ENCODE peak calls at places on chromosomes 7 and 10, in nine cellular contexts. M, L, E, R, U, T, K, B and C are unnamed samples. For H3K4me1, the result is how much of the 10 kb centered on the place peaks cover.

GRCh38 chr10:95755511-95756004 is 405 bp upstream of the ENTPD1 start:
- DNase-seq in U (no peak), T (peak), L (peak), R (no peak), E (no peak), K (no peak), M (no peak), B (no peak), C (peak)

GRCh38 chr7:103685646-103686418 is 239.8 kb upstream of the SLC26A5 start:
- DNase-seq in T (no peak), L (no peak), M (no peak), B (no peak), E (no peak), R (no peak), U (no peak), K (no peak), C (no peak)

GRCh38 chr10:94314913-94315545 is 47.7 kb downstream of the NOC3L start:
- DNase-seq in T (peak), U (peak), L (no peak), M (peak), K (peak), E (no peak), R (no peak), B (no peak), C (no peak)

GRCh38 chr10:96831200-96831866 is 765 bp upstream of the LCOR start:
- DNase-seq in R (no peak), T (no peak), K (no peak), E (no peak), U (no peak), M (no peak), L (no peak), B (no peak), C (no peak)

GRCh38 chr10:102633282-102633681 is 11.0 kb upstream of the TRIM8 start:
- DNase-seq in K (no peak), B (no peak), E (peak), T (no peak), L (no peak), M (peak), U (no peak), R (peak), C (no peak)

GRCh38 chr7:158431941-158432347 is 155.7 kb downstream of the PTPRN2 start:
- DNase-seq in E (peak), K (peak), L (no peak), R (peak), M (peak), U (no peak), T (no peak), B (no peak), C (peak)

GRCh38 chr10:6649903-6650302 is 69.8 kb upstream of the PRKCQ start:
- DNase-seq in R (no peak), L (no peak), U (no peak), B (no peak), T (no peak), E (no peak), M (no peak), K (no peak), C (no peak)

GRCh38 chr7:51128545-51129466 is 187.8 kb downstream of the COBL start:
- DNase-seq in E (no peak), L (no peak), R (no peak), B (no peak), K (no peak), U (no peak), T (no peak), M (no peak), C (no peak)

GRCh38 chr7:85685901-85686300 is 499.0 kb upstream of the SEMA3D start:
- DNase-seq in B (no peak), T (no peak), E (no peak), K (no peak), L (no peak), R (no peak), M (no peak), U (no peak), C (no peak)

GRCh38 chr10:49352323-49352722 is 43.6 kb downstream of the DRGX start:
- DNase-seq in B (no peak), T (no peak), M (no peak), K (no peak), U (no peak), L (no peak), R (no peak), E (no peak), C (no peak)

GRCh38 chr10:88089498-88089897 is 226.1 kb downstream of the PTEN start:
- DNase-seq in R (no peak), B (no peak), E (no peak), M (no peak), T (no peak), K (no peak), L (no peak), U (no peak), C (peak)

GRCh38 chr10:71694567-71694968 is 25.0 kb downstream of the C10orf105 start:
- DNase-seq in T (no peak), K (no peak), L (peak), U (no peak), B (peak), M (no peak), E (no peak), R (no peak), C (peak)

GRCh38 chr10:65941098-65941655 is 984.7 kb upstream of the LRRTM3 start:
- DNase-seq in L (no peak), B (no peak), K (no peak), R (no peak), E (no peak), M (no peak), U (no peak), T (no peak), C (no peak)

GRCh38 chr7:9945882-9946281 is 1027.8 kb upstream of the PHF14 start:
- DNase-seq in L (no peak), K (no peak), M (no peak), E (no peak), T (no peak), U (no peak), B (no peak), R (no peak), C (no peak)

GRCh38 chr7:122709930-122710646 is 7.4 kb upstream of the RNF148 start:
- DNase-seq in E (no peak), U (no peak), B (no peak), L (no peak), K (no peak), T (no peak), M (no peak), R (no peak), C (no peak)

GRCh38 chr7:26429168-26429567 is 137.5 kb downstream of the SNX10 start:
- DNase-seq in K (no peak), R (no peak), U (no peak), M (no peak), T (no peak), B (no peak), L (no peak), E (no peak), C (no peak)

GRCh38 chr7:28745351-28745750 is 212.8 kb downstream of the TRIL start:
- DNase-seq in R (no peak), L (no peak), K (no peak), T (no peak), E (no peak), B (no peak), U (no peak), M (no peak), C (no peak)

GRCh38 chr7:130420943-130421578 is 19.8 kb downstream of the CEP41 start:
- DNase-seq in M (peak), L (no peak), E (no peak), U (no peak), K (no peak), T (no peak), B (no peak), R (no peak), C (no peak)

GRCh38 chr10:26331376-26331775 is 106.8 kb upstream of the APBB1IP start:
- DNase-seq in K (no peak), L (no peak), T (no peak), M (no peak), B (no peak), E (no peak), U (no peak), R (no peak), C (no peak)

GRCh38 chr7:26891400-26892355 is 27.3 kb upstream of the SKAP2 start:
- DNase-seq in T (no peak), M (peak), R (no peak), U (no peak), L (no peak), E (no peak), K (no peak), B (no peak), C (no peak)

GRCh38 chr7:102834999-102835398 is 77.8 kb upstream of the LRRC17 start:
- DNase-seq in B (no peak), K (no peak), E (no peak), R (no peak), L (no peak), M (peak), U (no peak), T (no peak), C (no peak)

GRCh38 chr10:21843645-21844044 is 159.9 kb downstream of the DNAJC1 start:
- DNase-seq in M (no peak), R (no peak), T (no peak), B (no peak), L (no peak), U (no peak), E (no peak), K (no peak), C (no peak)

GRCh38 chr7:114986805-114987204 is 64.9 kb downstream of the MDFIC start:
- DNase-seq in M (peak), U (no peak), K (no peak), L (no peak), E (no peak), R (no peak), B (no peak), T (peak), C (no peak)

GRCh38 chr10:24893127-24893526 is 59.3 kb downstream of the PRTFDC1 start:
- DNase-seq in T (no peak), K (no peak), U (no peak), B (no peak), L (no peak), R (no peak), E (no peak), M (peak), C (no peak)

GRCh38 chr10:84194424-84195043 is at the start of gene CDHR1:
- DNase-seq in R (no peak), L (peak), B (peak), U (peak), K (peak), M (no peak), E (no peak), T (peak), C (peak)

GRCh38 chr7:22174574-22174953 is 182.4 kb downstream of the RAPGEF5 start:
- DNase-seq in E (no peak), U (no peak), L (no peak), R (no peak), T (no peak), M (no peak), B (no peak), K (no peak), C (no peak)

GRCh38 chr7:46955526-46955925 is 626.4 kb downstream of the TNS3 start:
- DNase-seq in R (no peak), U (no peak), M (no peak), L (no peak), B (no peak), E (no peak), T (no peak), K (no peak), C (no peak)

GRCh38 chr7:114931656-114932011 is 9.7 kb downstream of the MDFIC start:
- DNase-seq in K (no peak), B (no peak), U (no peak), R (no peak), E (no peak), L (peak), M (no peak), T (no peak), C (no peak)

GRCh38 chr7:42115795-42116194 is 121.2 kb downstream of the GLI3 start:
- DNase-seq in K (no peak), M (no peak), U (no peak), E (no peak), L (no peak), B (no peak), T (no peak), R (no peak), C (no peak)

GRCh38 chr10:74628136-74628535 is 198.3 kb upstream of the KAT6B start:
- DNase-seq in L (no peak), M (peak), B (no peak), E (no peak), R (no peak), T (no peak), U (no peak), K (no peak), C (no peak)

GRCh38 chr10:5963071-5963470 is 14.3 kb downstream of the IL15RA start:
- DNase-seq in B (no peak), R (peak), L (no peak), M (no peak), E (peak), U (no peak), T (no peak), K (no peak), C (no peak)

GRCh38 chr7:96224682-96225081 is 97.2 kb downstream of the SLC25A13 start:
- DNase-seq in L (no peak), T (peak), E (no peak), M (no peak), B (no peak), U (peak), K (peak), R (no peak), C (no peak)

GRCh38 chr10:35017608-35018007 is 72.5 kb downstream of the CUL2 start:
- DNase-seq in E (no peak), K (no peak), B (no peak), M (no peak), T (no peak), U (no peak), L (no peak), R (no peak), C (no peak)

GRCh38 chr7:157276731-157277562 is 59.9 kb upstream of the DNAJB6 start:
- DNase-seq in U (no peak), R (no peak), B (no peak), E (peak), L (no peak), T (no peak), M (peak), K (peak), C (no peak)

DNA sequence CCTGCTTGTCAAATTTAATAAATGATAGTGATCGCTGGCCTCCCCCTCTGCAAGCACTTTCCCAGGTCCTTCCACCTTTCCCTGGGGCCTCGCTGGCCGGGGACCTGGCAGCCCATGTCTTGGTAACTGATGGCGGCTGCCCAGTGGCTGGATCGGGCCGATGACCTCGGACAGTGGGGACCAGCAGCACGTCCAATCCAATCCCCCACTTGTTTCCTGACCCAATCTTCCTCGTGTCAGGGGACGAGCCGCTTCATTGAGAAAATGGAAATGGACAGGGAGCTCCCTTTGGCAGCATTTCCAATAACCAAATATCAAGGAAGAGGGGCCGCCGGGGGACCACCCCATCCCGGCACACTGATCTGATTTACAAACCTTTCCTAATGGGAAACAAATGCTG is 17.2 kb downstream of the EBF3 start:
- DNase-seq in L (no peak), M (no peak), R (no peak), K (no peak), E (peak), U (no peak), B (no peak), T (no peak), C (no peak)
- H3K4me1 ChIP-seq in L (under half), M (under half), R (under half), K (under half), E (under half), U (under half), B (under half), T (under half), C (under half)

GRCh38 chr7:43616977-43617376 is 34.1 kb downstream of the STK17A start:
- DNase-seq in T (no peak), M (no peak), R (no peak), E (no peak), L (no peak), K (no peak), U (no peak), B (no peak), C (no peak)

GRCh38 chr7:43618073-43618472 is 35.2 kb downstream of the STK17A start:
- DNase-seq in T (no peak), B (no peak), U (peak), L (no peak), R (no peak), M (no peak), K (no peak), E (no peak), C (no peak)

GRCh38 chr7:43612599-43613589 is 30.0 kb downstream of the STK17A start:
- DNase-seq in T (no peak), U (no peak), E (no peak), M (peak), R (no peak), L (no peak), B (no peak), K (no peak), C (no peak)

GRCh38 chr7:43612128-43612527 is 29.2 kb downstream of the STK17A start:
- DNase-seq in L (no peak), R (no peak), K (no peak), U (no peak), T (no peak), B (no peak), M (peak), E (no peak), C (no peak)

DNA sequence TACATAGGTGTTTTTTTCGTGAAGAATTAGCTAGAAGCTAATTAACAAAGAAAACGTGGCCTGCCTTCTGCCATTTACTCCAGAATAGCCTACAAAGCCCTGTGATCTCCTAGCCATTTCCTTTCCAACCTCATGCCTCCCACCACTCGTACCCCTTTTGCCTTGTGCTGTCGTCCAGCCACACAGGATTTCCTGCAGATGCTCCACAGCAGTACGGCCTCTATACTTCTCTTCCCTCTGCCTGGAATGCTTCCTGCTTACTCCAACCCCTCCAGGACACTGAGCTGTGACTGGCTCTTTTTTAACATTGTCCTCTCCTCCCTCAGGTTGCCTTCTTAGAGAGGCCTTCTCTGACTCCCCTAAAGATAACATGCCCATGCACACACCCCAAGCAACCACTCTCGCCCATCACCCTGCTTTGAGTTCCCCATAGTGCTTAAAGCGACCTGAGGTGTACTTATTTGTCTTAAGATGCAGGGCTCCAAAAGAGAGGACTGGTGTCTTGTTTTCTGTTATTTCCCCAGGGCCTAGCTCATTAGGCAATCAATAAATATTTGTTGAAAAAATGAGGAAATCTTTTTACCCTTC is 32.7 kb downstream of the STK17A start:
- DNase-seq in B (no peak), L (no peak), U (no peak), R (no peak), K (no peak), T (no peak), E (no peak), M (no peak), C (no peak)
- H3K4me1 ChIP-seq in B (half or more), L (under half), U (under half), R (under half), K (under half), T (under half), E (under half), M (under half), C (under half)

GRCh38 chr10:113041841-113042745 is 92.0 kb downstream of the TCF7L2 start:
- DNase-seq in E (no peak), L (no peak), K (no peak), R (no peak), M (no peak), T (no peak), U (no peak), B (no peak), C (no peak)
- H3K4me1 ChIP-seq in E (under half), L (under half), K (under half), R (under half), M (under half), T (under half), U (under half), B (under half), C (under half)

DNA sequence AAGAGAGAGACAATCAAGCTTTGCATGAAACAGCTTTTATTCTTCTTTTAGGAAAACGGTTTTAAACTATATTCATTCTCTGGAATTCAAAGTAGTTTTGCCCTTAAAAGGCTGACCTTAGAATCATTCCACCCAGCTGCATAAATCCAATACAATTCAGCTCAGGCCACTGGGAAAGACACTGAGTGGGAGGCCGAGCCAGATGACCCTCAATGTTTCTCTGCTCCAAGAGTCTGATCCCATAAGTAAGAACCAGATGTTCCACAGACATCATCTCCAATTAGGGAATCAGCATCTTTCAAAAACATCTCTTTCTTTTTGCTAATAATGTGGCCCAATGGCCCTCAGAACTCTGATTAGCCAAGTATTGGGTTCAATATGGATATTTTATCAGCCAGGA is 26.1 kb downstream of the CREB3L2 start:
- DNase-seq in T (no peak), M (peak), B (no peak), K (no peak), U (no peak), E (no peak), R (no peak), L (no peak), C (no peak)
- H3K4me1 ChIP-seq in T (under half), M (under half), B (under half), K (under half), U (under half), E (under half), R (under half), L (under half), C (half or more)

GRCh38 chr7:90736968-90737939 is 141.1 kb downstream of the CDK14 start:
- DNase-seq in R (no peak), K (no peak), M (no peak), U (no peak), L (peak), T (no peak), B (no peak), E (no peak), C (no peak)
- H3K4me1 ChIP-seq in R (under half), K (under half), M (under half), U (under half), L (under half), T (under half), B (under half), E (under half), C (under half)

DNA sequence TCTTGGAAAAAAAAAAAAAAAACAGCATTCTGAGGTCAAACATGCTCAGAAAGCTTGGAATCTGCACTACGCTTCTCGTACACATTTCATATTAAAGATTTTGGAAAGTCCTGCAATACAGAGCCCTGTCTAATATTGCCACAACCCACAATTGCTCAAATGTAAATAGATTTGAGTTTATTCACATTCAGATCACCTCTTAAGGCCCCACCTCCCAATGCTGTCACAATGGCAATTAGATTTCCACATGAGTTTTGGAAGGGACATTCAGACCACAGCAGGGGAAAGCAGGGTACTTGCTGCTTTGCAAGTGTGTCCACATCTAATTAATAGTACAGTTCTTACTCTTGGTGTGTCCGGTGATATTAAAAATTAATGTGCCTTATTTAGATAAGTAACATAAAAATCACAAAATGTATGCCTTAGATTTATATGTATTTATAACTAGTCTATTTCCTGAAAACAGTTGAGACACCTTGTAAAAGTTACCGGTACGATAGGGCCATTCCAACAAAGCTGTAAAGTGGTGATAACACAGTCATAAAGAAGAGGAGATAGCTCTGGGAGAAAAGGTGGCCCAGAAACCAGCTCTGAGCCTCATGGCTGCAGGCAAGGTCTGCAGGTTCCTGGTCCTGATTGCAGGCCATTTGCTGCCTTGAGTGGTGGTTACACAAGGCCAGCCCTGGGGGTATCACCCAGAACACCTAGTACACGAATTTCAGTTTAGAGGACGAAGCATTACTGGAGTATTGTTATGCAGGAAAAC is 27.9 kb downstream of the EGFR start:
- DNase-seq in T (no peak), K (no peak), R (no peak), E (no peak), L (no peak), B (no peak), M (no peak), U (no peak), C (no peak)
- H3K4me1 ChIP-seq in T (under half), K (under half), R (under half), E (under half), L (under half), B (under half), M (under half), U (under half), C (under half)